ENCODE peak calls at places on chromosomes 11 and 22, in eight cellular contexts. One of them, this sample, is unnamed.

GRCh38 chr11:19080579-19080993 is 20.1 kb upstream of the MRGPRX2 start:
- DNase-seq in A549: no peak
- DNase-seq in HCT116: no peak
- DNase-seq in heart left ventricle: no peak
- DNase-seq in uterus: no peak
- DNase-seq in sigmoid colon: no peak
- DNase-seq in prostate gland: peak; percentile 26
- DNase-seq in HepG2: peak; percentile 65
- DNase-seq in this sample: no peak

GRCh38 chr11:36141595-36141994 is 147.6 kb downstream of the COMMD9 start:
- DNase-seq in heart left ventricle: no peak
- DNase-seq in prostate gland: no peak
- DNase-seq in A549: no peak
- DNase-seq in sigmoid colon: no peak
- DNase-seq in uterus: no peak
- DNase-seq in HCT116: no peak
- DNase-seq in HepG2: no peak
- DNase-seq in this sample: no peak

GRCh38 chr11:37184371-37184770 is 586.3 kb upstream of the RAG2 start:
- DNase-seq in prostate gland: no peak
- DNase-seq in HepG2: no peak
- DNase-seq in HCT116: no peak
- DNase-seq in uterus: no peak
- DNase-seq in heart left ventricle: no peak
- DNase-seq in sigmoid colon: no peak
- DNase-seq in A549: no peak
- DNase-seq in this sample: no peak

GRCh38 chr11:75603791-75604736 is 42.0 kb downstream of the SERPINH1 start:
- DNase-seq in prostate gland: no peak
- DNase-seq in sigmoid colon: no peak
- DNase-seq in heart left ventricle: no peak
- DNase-seq in A549: no peak
- DNase-seq in HCT116: no peak
- DNase-seq in uterus: no peak
- DNase-seq in HepG2: no peak
- DNase-seq in this sample: no peak

GRCh38 chr11:14213006-14213405 is 146.0 kb downstream of the RRAS2 start:
- DNase-seq in heart left ventricle: no peak
- DNase-seq in prostate gland: no peak
- DNase-seq in uterus: no peak
- DNase-seq in HCT116: no peak
- DNase-seq in sigmoid colon: no peak
- DNase-seq in A549: no peak
- DNase-seq in HepG2: no peak
- DNase-seq in this sample: no peak

GRCh38 chr22:49312601-49313000 is 515.1 kb downstream of the BRD1 start:
- DNase-seq in heart left ventricle: no peak
- DNase-seq in HepG2: no peak
- DNase-seq in HCT116: no peak
- DNase-seq in sigmoid colon: no peak
- DNase-seq in prostate gland: no peak
- DNase-seq in A549: no peak
- DNase-seq in uterus: no peak
- DNase-seq in this sample: no peak

GRCh38 chr22:49525366-49525765 is 302.3 kb downstream of the BRD1 start:
- DNase-seq in sigmoid colon: no peak
- DNase-seq in heart left ventricle: no peak
- DNase-seq in HCT116: no peak
- DNase-seq in HepG2: no peak
- DNase-seq in A549: no peak
- DNase-seq in uterus: no peak
- DNase-seq in prostate gland: no peak
- DNase-seq in this sample: no peak

GRCh38 chr11:22991196-22991595 is 130.9 kb upstream of the CCDC179 start:
- DNase-seq in prostate gland: no peak
- DNase-seq in HCT116: no peak
- DNase-seq in HepG2: no peak
- DNase-seq in uterus: no peak
- DNase-seq in sigmoid colon: no peak
- DNase-seq in A549: no peak
- DNase-seq in heart left ventricle: no peak
- DNase-seq in this sample: no peak

GRCh38 chr11:79546366-79546765 is 105.5 kb upstream of the TENM4 start:
- DNase-seq in A549: no peak
- DNase-seq in HCT116: no peak
- DNase-seq in uterus: no peak
- DNase-seq in heart left ventricle: no peak
- DNase-seq in sigmoid colon: no peak
- DNase-seq in HepG2: no peak
- DNase-seq in prostate gland: no peak
- DNase-seq in this sample: no peak

GRCh38 chr11:67045314-67045713 is 11.3 kb upstream of the RHOD start:
- DNase-seq in heart left ventricle: no peak
- DNase-seq in prostate gland: no peak
- DNase-seq in sigmoid colon: no peak
- DNase-seq in HCT116: peak; percentile 64
- DNase-seq in A549: peak; percentile 79
- DNase-seq in HepG2: no peak
- DNase-seq in uterus: no peak
- DNase-seq in this sample: no peak

GRCh38 chr22:48089601-48090331 is 1327.3 kb downstream of the TBC1D22A start:
- DNase-seq in HepG2: no peak
- DNase-seq in uterus: peak; percentile 86
- DNase-seq in A549: peak; percentile 16
- DNase-seq in prostate gland: peak; percentile 68
- DNase-seq in sigmoid colon: peak; percentile 86
- DNase-seq in heart left ventricle: no peak
- DNase-seq in HCT116: no peak
- DNase-seq in this sample: peak; percentile 91

GRCh38 chr11:107457205-107457557 is 444 bp downstream of the CWF19L2 start:
- DNase-seq in prostate gland: no peak
- DNase-seq in uterus: no peak
- DNase-seq in sigmoid colon: no peak
- DNase-seq in heart left ventricle: no peak
- DNase-seq in A549: peak; percentile 4
- DNase-seq in HCT116: no peak
- DNase-seq in HepG2: no peak
- DNase-seq in this sample: no peak

GRCh38 chr22:48937032-48937639 is 890.5 kb downstream of the BRD1 start:
- DNase-seq in HCT116: no peak
- DNase-seq in prostate gland: no peak
- DNase-seq in HepG2: no peak
- DNase-seq in uterus: no peak
- DNase-seq in A549: no peak
- DNase-seq in heart left ventricle: no peak
- DNase-seq in sigmoid colon: peak; percentile 20
- DNase-seq in this sample: peak; percentile 18

GRCh38 chr11:112778091-112778889 is 182.9 kb upstream of the NCAM1 start:
- DNase-seq in A549: no peak
- DNase-seq in heart left ventricle: no peak
- DNase-seq in prostate gland: no peak
- DNase-seq in sigmoid colon: no peak
- DNase-seq in uterus: no peak
- DNase-seq in HCT116: no peak
- DNase-seq in HepG2: no peak
- DNase-seq in this sample: no peak

GRCh38 chr11:126481303-126481680 is 125.8 kb downstream of the ST3GAL4 start:
- DNase-seq in HepG2: no peak
- DNase-seq in prostate gland: no peak
- DNase-seq in A549: no peak
- DNase-seq in uterus: no peak
- DNase-seq in heart left ventricle: no peak
- DNase-seq in sigmoid colon: no peak
- DNase-seq in HCT116: no peak
- DNase-seq in this sample: peak; percentile 31

GRCh38 chr11:2806351-2807058 is 79.1 kb downstream of the CDKN1C start:
- DNase-seq in sigmoid colon: peak; percentile 68
- DNase-seq in A549: no peak
- DNase-seq in HCT116: no peak
- DNase-seq in uterus: peak; percentile 28
- DNase-seq in prostate gland: no peak
- DNase-seq in HepG2: no peak
- DNase-seq in heart left ventricle: peak; percentile 17
- DNase-seq in this sample: peak; percentile 76

GRCh38 chr11:2808850-2809847 is 76.4 kb downstream of the CDKN1C start:
- DNase-seq in uterus: peak; percentile 56
- DNase-seq in HepG2: no peak
- DNase-seq in HCT116: no peak
- DNase-seq in sigmoid colon: peak; percentile 62
- DNase-seq in prostate gland: no peak
- DNase-seq in A549: no peak
- DNase-seq in heart left ventricle: no peak
- DNase-seq in this sample: peak; percentile 33

GRCh38 chr11:2807801-2808241 is 77.8 kb downstream of the CDKN1C start:
- DNase-seq in A549: no peak
- DNase-seq in HepG2: no peak
- DNase-seq in prostate gland: no peak
- DNase-seq in heart left ventricle: peak; percentile 13
- DNase-seq in uterus: peak; percentile 34
- DNase-seq in sigmoid colon: peak; percentile 75
- DNase-seq in HCT116: no peak
- DNase-seq in this sample: peak; percentile 58

GRCh38 chr11:2805388-2806057 is 80.1 kb downstream of the CDKN1C start:
- DNase-seq in A549: no peak
- DNase-seq in uterus: peak; percentile 29
- DNase-seq in HepG2: no peak
- DNase-seq in sigmoid colon: peak; percentile 52
- DNase-seq in heart left ventricle: no peak
- DNase-seq in prostate gland: no peak
- DNase-seq in HCT116: no peak
- DNase-seq in this sample: peak; percentile 34

DNA sequence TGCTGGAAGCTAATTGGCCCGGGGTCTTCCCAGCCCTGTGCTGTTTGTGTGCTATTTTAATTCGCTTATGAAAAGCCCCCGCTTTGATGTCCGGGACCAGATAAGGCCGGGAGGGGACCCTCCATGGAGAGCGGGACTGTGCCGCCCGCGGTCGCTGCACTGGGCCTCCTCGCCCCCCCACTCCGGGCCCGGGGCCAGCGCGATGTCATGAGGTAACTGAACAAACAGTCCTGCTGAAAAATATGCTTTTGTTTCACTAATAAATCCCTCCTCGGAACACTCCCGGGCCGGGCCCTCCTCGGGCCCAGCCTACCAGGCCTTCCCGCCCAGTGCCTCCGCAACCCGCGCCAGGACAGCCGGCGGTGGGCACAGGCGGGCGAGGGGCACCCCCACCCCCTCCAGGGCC is 78.3 kb downstream of the CDKN1C start:
- DNase-seq in sigmoid colon: peak; percentile 96
- DNase-seq in prostate gland: peak; percentile 84
- DNase-seq in A549: no peak
- DNase-seq in uterus: peak; percentile 93
- DNase-seq in heart left ventricle: peak; percentile 67
- DNase-seq in HepG2: peak; percentile 27
- DNase-seq in HCT116: no peak
- DNase-seq in this sample: peak; percentile 87
- H3K4me3 ChIP-seq in sigmoid colon: peak overlapping the region; percentile 28
- H3K4me3 ChIP-seq in prostate gland: peak overlapping the region; percentile 2
- H3K4me3 ChIP-seq in A549: no peak overlapping the region
- H3K4me3 ChIP-seq in uterus: peak overlapping the region; percentile 12
- H3K4me3 ChIP-seq in heart left ventricle: no peak overlapping the region
- H3K4me3 ChIP-seq in HepG2: peak overlapping the region; percentile 48
- H3K4me3 ChIP-seq in HCT116: no peak overlapping the region
- H3K4me3 ChIP-seq in this sample: peak overlapping the region; percentile 10

DNA sequence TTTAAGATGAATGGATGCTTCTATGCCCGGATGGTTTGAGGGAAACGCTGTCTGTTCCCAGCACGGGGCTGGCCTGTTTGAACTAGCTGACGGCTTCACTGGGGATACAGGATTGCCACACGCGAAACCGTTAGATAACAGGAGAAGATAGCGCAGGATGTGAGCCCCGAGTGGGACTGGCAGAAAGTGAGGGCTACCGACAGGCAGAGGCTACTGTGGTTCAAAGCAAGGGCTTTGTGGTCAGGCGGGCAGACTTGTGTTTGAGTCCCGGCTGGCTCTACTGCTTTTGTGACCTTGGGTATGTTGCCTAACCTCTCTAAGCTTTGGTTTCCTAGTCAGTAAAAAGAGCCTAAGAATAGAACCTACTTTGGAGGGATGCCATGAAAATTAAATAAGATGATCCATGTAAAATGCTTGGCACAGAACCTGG is 2.8 kb upstream of the OAF start:
- DNase-seq in prostate gland: no peak
- DNase-seq in HepG2: peak; percentile 95
- DNase-seq in sigmoid colon: no peak
- DNase-seq in uterus: no peak
- DNase-seq in HCT116: no peak
- DNase-seq in heart left ventricle: no peak
- DNase-seq in A549: no peak
- DNase-seq in this sample: no peak
- TF ChIP-seq POLR2A in prostate gland: no peak
- TF ChIP-seq POLR2A in HepG2: no peak
- TF ChIP-seq POLR2A in sigmoid colon: no peak
- TF ChIP-seq POLR2A in uterus: no peak
- TF ChIP-seq POLR2A in HCT116: no peak
- TF ChIP-seq POLR2A in heart left ventricle: no peak
- TF ChIP-seq POLR2A in A549: no peak
- TF ChIP-seq POLR2A in this sample: no peak

GRCh38 chr11:114181195-114181594 is 115.0 kb upstream of the NNMT start:
- DNase-seq in A549: no peak
- DNase-seq in uterus: no peak
- DNase-seq in sigmoid colon: no peak
- DNase-seq in HepG2: no peak
- DNase-seq in heart left ventricle: no peak
- DNase-seq in HCT116: no peak
- DNase-seq in prostate gland: no peak
- DNase-seq in this sample: no peak

GRCh38 chr11:114178656-114179055 is 117.5 kb upstream of the NNMT start:
- DNase-seq in HepG2: no peak
- DNase-seq in sigmoid colon: no peak
- DNase-seq in HCT116: no peak
- DNase-seq in heart left ventricle: no peak
- DNase-seq in uterus: no peak
- DNase-seq in A549: no peak
- DNase-seq in prostate gland: no peak
- DNase-seq in this sample: no peak

GRCh38 chr11:114181752-114182151 is 114.4 kb upstream of the NNMT start:
- DNase-seq in heart left ventricle: no peak
- DNase-seq in uterus: peak; percentile 51
- DNase-seq in HepG2: no peak
- DNase-seq in prostate gland: no peak
- DNase-seq in HCT116: no peak
- DNase-seq in sigmoid colon: no peak
- DNase-seq in A549: no peak
- DNase-seq in this sample: peak; percentile 72

GRCh38 chr11:114180301-114181055 is 115.7 kb upstream of the NNMT start:
- DNase-seq in HepG2: peak; percentile 12
- DNase-seq in uterus: peak; percentile 62
- DNase-seq in A549: no peak
- DNase-seq in prostate gland: peak; percentile 63
- DNase-seq in HCT116: no peak
- DNase-seq in sigmoid colon: no peak
- DNase-seq in heart left ventricle: peak; percentile 59
- DNase-seq in this sample: peak; percentile 79

GRCh38 chr11:114179234-114179941 is 116.8 kb upstream of the NNMT start:
- DNase-seq in heart left ventricle: peak; percentile 75
- DNase-seq in HCT116: no peak
- DNase-seq in HepG2: no peak
- DNase-seq in sigmoid colon: peak; percentile 98
- DNase-seq in prostate gland: peak; percentile 96
- DNase-seq in uterus: peak; percentile 96
- DNase-seq in A549: no peak
- DNase-seq in this sample: no peak
- TF ChIP-seq CTCF in heart left ventricle: no peak
- TF ChIP-seq CTCF in HCT116: no peak
- TF ChIP-seq CTCF in HepG2: no peak
- TF ChIP-seq CTCF in sigmoid colon: no peak
- TF ChIP-seq CTCF in prostate gland: no peak
- TF ChIP-seq CTCF in uterus: peak; percentile 2
- TF ChIP-seq CTCF in A549: no peak
- TF ChIP-seq CTCF in this sample: peak; percentile 22

GRCh38 chr11:62610814-62611704 is 1.5 kb downstream of the EML3 start:
- DNase-seq in A549: no peak
- DNase-seq in sigmoid colon: no peak
- DNase-seq in HCT116: no peak
- DNase-seq in HepG2: no peak
- DNase-seq in prostate gland: no peak
- DNase-seq in heart left ventricle: no peak
- DNase-seq in uterus: no peak
- DNase-seq in this sample: no peak
- H3K4me3 ChIP-seq in A549: peak overlapping the region; percentile 61
- H3K4me3 ChIP-seq in sigmoid colon: peak overlapping the region; percentile 68
- H3K4me3 ChIP-seq in HCT116: peak overlapping the region; percentile 94
- H3K4me3 ChIP-seq in HepG2: peak overlapping the region; percentile 93
- H3K4me3 ChIP-seq in prostate gland: peak overlapping the region; percentile 75
- H3K4me3 ChIP-seq in heart left ventricle: peak overlapping the region; percentile 80
- H3K4me3 ChIP-seq in uterus: peak overlapping the region; percentile 97
- H3K4me3 ChIP-seq in this sample: peak overlapping the region; percentile 88